ENCODE peak calls at places on chromosomes 1 and 21, in nine cellular contexts. O is activated CD4-positive, CD25-positive, alpha-beta regulatory T cell; D is hippocampal formation; N is COR-L47; F is GM12864; S is GM10248; C is left ventricle myocardium inferior; R is type B pancreatic cell; H is Panc1. M is an unnamed sample.
A peak's percentile ranks its signal among the peaks of the same experiment; 100 is the strongest.

GRCh38 chr21:20396798-20397197 is 601.4 kb upstream of the NCAM2 start:
- DNase-seq in O (no peak), D (no peak), N (no peak), F (no peak), S (no peak), C (no peak), R (no peak), H (no peak), M (no peak)

GRCh38 chr1:6580119-6580587 is 359 bp downstream of the ZBTB48 start:
- DNase-seq in O (peak; percentile 14), D (no peak), N (no peak), F (no peak), S (no peak), C (no peak), R (no peak), H (no peak), M (no peak)

GRCh38 chr21:41048636-41049035 is 119.3 kb upstream of the BACE2 start:
- DNase-seq in O (no peak), D (no peak), N (no peak), F (no peak), S (peak; percentile 1), C (no peak), R (no peak), H (no peak), M (no peak)

GRCh38 chr1:52668711-52669110 is 29.4 kb downstream of the COA7 start:
- DNase-seq in O (no peak), D (no peak), N (no peak), F (no peak), S (no peak), C (no peak), R (no peak), H (no peak), M (no peak)

GRCh38 chr1:103194060-103194459 is 85.7 kb upstream of the COL11A1 start:
- DNase-seq in O (no peak), D (no peak), N (no peak), F (no peak), S (no peak), C (no peak), R (no peak), H (no peak), M (no peak)

GRCh38 chr1:47661065-47661464 is 223.2 kb downstream of the FOXD2 start:
- DNase-seq in O (no peak), D (no peak), N (no peak), F (no peak), S (no peak), C (no peak), R (peak; percentile 62), H (no peak), M (no peak)

GRCh38 chr1:57748696-57749095 is 324.8 kb upstream of the DAB1 start:
- DNase-seq in O (no peak), D (no peak), N (no peak), F (no peak), S (no peak), C (no peak), R (no peak), H (no peak), M (no peak)

GRCh38 chr1:22473952-22474351 is 22.3 kb downstream of the ZBTB40 start:
- DNase-seq in O (no peak), D (no peak), N (no peak), F (no peak), S (no peak), C (no peak), R (no peak), H (no peak), M (no peak)

GRCh38 chr1:89952021-89952995 is 42.6 kb upstream of the ZNF326 start:
- DNase-seq in O (no peak), D (no peak), N (no peak), F (no peak), S (no peak), C (no peak), R (no peak), H (no peak), M (no peak)

GRCh38 chr1:200958597-200958996 is 63.9 kb downstream of the INAVA start:
- DNase-seq in O (no peak), D (no peak), N (no peak), F (no peak), S (no peak), C (no peak), R (no peak), H (no peak), M (no peak)

GRCh38 chr1:162128693-162129356 is 59.3 kb downstream of the NOS1AP start:
- DNase-seq in O (no peak), D (no peak), N (no peak), F (no peak), S (no peak), C (no peak), R (no peak), H (no peak), M (no peak)

GRCh38 chr1:115224636-115225035 is 113.4 kb downstream of the NGF start:
- DNase-seq in O (no peak), D (no peak), N (no peak), F (no peak), S (no peak), C (no peak), R (no peak), H (no peak), M (no peak)

GRCh38 chr21:28324690-28325089 is 668.0 kb downstream of the LTN1 start:
- DNase-seq in O (no peak), D (no peak), N (no peak), F (no peak), S (no peak), C (no peak), R (no peak), H (no peak), M (no peak)

GRCh38 chr1:166905930-166906329 is 29.9 kb upstream of the TADA1 start:
- DNase-seq in O (no peak), D (no peak), N (no peak), F (no peak), S (no peak), C (no peak), R (no peak), H (no peak), M (no peak)

GRCh38 chr1:203839081-203839480 is 22.3 kb upstream of the SNRPE start:
- DNase-seq in O (no peak), D (no peak), N (no peak), F (no peak), S (no peak), C (no peak), R (no peak), H (no peak), M (no peak)

GRCh38 chr21:46083271-46084040 is 14.5 kb upstream of the COL6A2 start:
- DNase-seq in O (no peak), D (no peak), N (no peak), F (no peak), S (peak; percentile 10), C (no peak), R (no peak), H (no peak), M (no peak)

GRCh38 chr1:118144777-118145176 is 40.3 kb downstream of the SPAG17 start:
- DNase-seq in O (no peak), D (no peak), N (no peak), F (no peak), S (no peak), C (no peak), R (no peak), H (no peak), M (no peak)

GRCh38 chr21:35349378-35350080 is 300.4 kb upstream of the RUNX1 start:
- DNase-seq in O (no peak), D (no peak), N (no peak), F (no peak), S (no peak), C (no peak), R (no peak), H (no peak), M (no peak)

GRCh38 chr1:71307451-71307850 is 226.6 kb upstream of the ZRANB2 start:
- DNase-seq in O (no peak), D (no peak), N (no peak), F (no peak), S (no peak), C (no peak), R (no peak), H (no peak), M (no peak)

GRCh38 chr1:201696217-201696761 is 132.7 kb upstream of the IPO9 start:
- DNase-seq in O (no peak), D (peak; percentile 91), N (no peak), F (no peak), S (no peak), C (peak; percentile 92), R (no peak), H (peak; percentile 61), M (no peak)

GRCh38 chr1:154744352-154744751 is 125.7 kb downstream of the KCNN3 start:
- DNase-seq in O (no peak), D (peak; percentile 85), N (no peak), F (no peak), S (no peak), C (no peak), R (no peak), H (no peak), M (no peak)

GRCh38 chr1:248114890-248115289 is 19.9 kb downstream of the OR2L13 start:
- DNase-seq in O (no peak), D (no peak), N (no peak), F (no peak), S (no peak), C (no peak), R (no peak), H (no peak), M (no peak)

GRCh38 chr1:40241372-40241771 is 6.4 kb upstream of the TMCO2 start:
- DNase-seq in O (no peak), D (no peak), N (no peak), F (no peak), S (no peak), C (no peak), R (no peak), H (no peak), M (no peak)

GRCh38 chr1:67708606-67709005 is 23.6 kb downstream of the GADD45A start:
- DNase-seq in O (no peak), D (no peak), N (no peak), F (no peak), S (no peak), C (no peak), R (no peak), H (no peak), M (no peak)

GRCh38 chr1:9279172-9279840 is 13.4 kb upstream of the SPSB1 start:
- DNase-seq in O (no peak), D (no peak), N (no peak), F (no peak), S (no peak), C (no peak), R (no peak), H (no peak), M (no peak)

GRCh38 chr1:9061949-9062555 is 7.4 kb downstream of the SLC2A5 start:
- DNase-seq in O (no peak), D (no peak), N (no peak), F (no peak), S (no peak), C (no peak), R (no peak), H (no peak), M (no peak)

GRCh38 chr1:84089470-84090261 is 54.4 kb upstream of the PRKACB start:
- DNase-seq in O (no peak), D (no peak), N (no peak), F (no peak), S (no peak), C (no peak), R (no peak), H (peak; percentile 85), M (no peak)

GRCh38 chr1:51719146-51719545 is 102.3 kb downstream of the OSBPL9 start:
- DNase-seq in O (no peak), D (no peak), N (no peak), F (no peak), S (no peak), C (no peak), R (no peak), H (no peak), M (no peak)